ENCODE peak calls at places on chromosomes 4 and X, in five cellular contexts. O is HCT116, X is stomach, E is transverse colon, R is body of pancreas. W is an unnamed sample.

GRCh38 chr4:3250956-3251690 is 2.2 kb downstream of the MSANTD1 start:
- DNase-seq in O (no peak), X (no peak), E (no peak), R (peak), W (no peak)

GRCh38 chrX:107729558-107730297 is 45.9 kb downstream of the TSC22D3 start:
- DNase-seq in O (no peak), X (no peak), E (no peak), R (peak), W (no peak)

GRCh38 chr4:114034189-114034588 is 54.7 kb upstream of the ARSJ start:
- DNase-seq in O (no peak), X (no peak), E (no peak), R (no peak), W (no peak)

GRCh38 chrX:134460005-134460860 is at the start of gene HPRT1:
- DNase-seq in O (peak), X (peak), E (peak), R (peak), W (peak)

GRCh38 chrX:38249965-38250364 is 29.3 kb upstream of the SRPX start:
- DNase-seq in O (no peak), X (no peak), E (no peak), R (no peak), W (no peak)

GRCh38 chr4:40033603-40034002 is 23.0 kb upstream of the N4BP2 start:
- DNase-seq in O (no peak), X (no peak), E (no peak), R (no peak), W (no peak)

GRCh38 chr4:76905521-76905920 is 7.6 kb upstream of the SOWAHB start:
- DNase-seq in O (no peak), X (no peak), E (no peak), R (no peak), W (peak)

GRCh38 chrX:13048265-13048664 is 3.8 kb upstream of the FAM9C start:
- DNase-seq in O (no peak), X (no peak), E (no peak), R (no peak), W (no peak)

GRCh38 chrX:85859426-85859825 is 187.9 kb downstream of the CHM start:
- DNase-seq in O (no peak), X (no peak), E (no peak), R (no peak), W (no peak)

GRCh38 chr4:53804719-53805118 is 213.4 kb upstream of the LNX1 start:
- DNase-seq in O (peak), X (peak), E (peak), R (peak), W (no peak)

GRCh38 chr4:6777636-6778281 is 4.8 kb upstream of the KIAA0232 start:
- DNase-seq in O (no peak), X (no peak), E (peak), R (no peak), W (no peak)

GRCh38 chrX:123859828-123860505 is at the start of gene XIAP:
- DNase-seq in O (peak), X (peak), E (peak), R (peak), W (peak)

GRCh38 chr4:82457266-82457665 is 26.9 kb downstream of the ENOPH1 start:
- DNase-seq in O (no peak), X (no peak), E (no peak), R (no peak), W (no peak)

GRCh38 chrX:104488811-104489210 is 77.2 kb upstream of the IL1RAPL2 start:
- DNase-seq in O (no peak), X (no peak), E (no peak), R (no peak), W (no peak)

GRCh38 chr4:79050521-79050880 is 111.3 kb upstream of the PAQR3 start:
- DNase-seq in O (no peak), X (no peak), E (no peak), R (peak), W (no peak)

GRCh38 chr4:175536852-175537453 is 275.1 kb downstream of the GPM6A start:
- DNase-seq in O (peak), X (no peak), E (no peak), R (no peak), W (peak)

GRCh38 chrX:45592067-45592466 is 391.4 kb upstream of the DIPK2B start:
- DNase-seq in O (no peak), X (no peak), E (no peak), R (no peak), W (no peak)

GRCh38 chr4:144174401-144175067 is 34.0 kb upstream of the GYPA start:
- DNase-seq in O (peak), X (no peak), E (no peak), R (no peak), W (peak)

GRCh38 chr4:3489451-3489962 is 26.4 kb downstream of the DOK7 start:
- DNase-seq in O (no peak), X (no peak), E (no peak), R (no peak), W (no peak)

GRCh38 chr4:13248621-13249298 is 235.4 kb downstream of the RAB28 start:
- DNase-seq in O (peak), X (no peak), E (no peak), R (no peak), W (no peak)

GRCh38 chr4:2954358-2955185 is 8.6 kb downstream of the NOP14 start:
- DNase-seq in O (peak), X (no peak), E (no peak), R (no peak), W (no peak)

GRCh38 chr4:171785392-171785791 is 27.8 kb upstream of the GALNTL6 start:
- DNase-seq in O (no peak), X (no peak), E (no peak), R (no peak), W (no peak)

GRCh38 chr4:123505077-123505456 is 108.5 kb downstream of the SPRY1 start:
- DNase-seq in O (no peak), X (peak), E (no peak), R (peak), W (no peak)

GRCh38 chrX:12978205-12979010 is 3.5 kb downstream of the TMSB4X start:
- DNase-seq in O (no peak), X (peak), E (peak), R (peak), W (peak)

DNA sequence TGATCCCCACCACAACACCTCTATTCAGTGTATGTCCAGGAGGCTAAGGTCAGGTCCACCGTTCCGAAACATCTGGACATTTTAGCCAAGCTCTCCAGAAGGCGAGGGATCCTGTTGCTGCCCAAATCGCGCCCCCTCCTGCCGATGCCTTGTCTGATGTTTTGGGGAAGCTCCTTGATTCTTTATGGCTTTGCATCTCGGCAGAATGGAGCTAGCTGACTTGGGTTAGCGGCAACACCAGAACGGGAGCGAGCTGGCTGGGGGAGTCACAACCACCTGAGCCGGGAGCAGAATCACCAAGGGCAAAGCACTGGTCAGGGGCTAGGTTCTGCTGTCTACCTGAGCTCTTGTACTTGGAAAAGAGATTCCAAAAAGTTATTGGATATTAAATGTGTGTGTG is 6.5 kb upstream of the POU3F4 start:
- DNase-seq in O (no peak), X (no peak), E (no peak), R (no peak), W (no peak)
- H3K4me3 ChIP-seq in O (no peak), X (no peak), E (no peak), R (no peak), W (no peak)

GRCh38 chr4:156169011-156169410 is 215.3 kb upstream of the CTSO start:
- DNase-seq in O (peak), X (no peak), E (no peak), R (no peak), W (peak)

GRCh38 chr4:156173481-156173880 is 219.8 kb upstream of the CTSO start:
- DNase-seq in O (no peak), X (no peak), E (no peak), R (no peak), W (no peak)

GRCh38 chr4:156173937-156174336 is 220.3 kb upstream of the CTSO start:
- DNase-seq in O (no peak), X (no peak), E (no peak), R (no peak), W (no peak)

GRCh38 chr4:156169861-156170260 is 216.2 kb upstream of the CTSO start:
- DNase-seq in O (no peak), X (no peak), E (no peak), R (no peak), W (no peak)

DNA sequence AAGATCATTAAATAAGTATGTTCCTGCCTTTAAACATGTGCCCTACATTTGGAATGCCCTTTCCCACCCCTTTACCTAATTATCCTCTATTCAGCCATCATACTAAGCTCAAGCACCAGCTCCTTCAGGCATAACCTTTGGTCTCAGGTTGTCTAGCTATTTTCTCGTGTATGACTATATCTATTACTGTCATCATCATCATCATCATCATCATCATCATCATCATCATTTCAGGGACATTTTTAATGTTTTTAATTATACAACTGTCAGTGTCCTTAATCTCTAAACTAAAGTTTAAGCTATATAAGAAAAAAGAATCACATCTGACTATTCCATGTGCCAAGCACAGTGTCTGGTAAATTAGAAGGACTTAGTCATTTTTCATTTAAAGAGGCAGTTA is 214.6 kb upstream of the CTSO start:
- DNase-seq in O (no peak), X (no peak), E (no peak), R (no peak), W (no peak)
- H3K27ac ChIP-seq in O (no peak), X (no peak), E (no peak), R (no peak), W (no peak)

DNA sequence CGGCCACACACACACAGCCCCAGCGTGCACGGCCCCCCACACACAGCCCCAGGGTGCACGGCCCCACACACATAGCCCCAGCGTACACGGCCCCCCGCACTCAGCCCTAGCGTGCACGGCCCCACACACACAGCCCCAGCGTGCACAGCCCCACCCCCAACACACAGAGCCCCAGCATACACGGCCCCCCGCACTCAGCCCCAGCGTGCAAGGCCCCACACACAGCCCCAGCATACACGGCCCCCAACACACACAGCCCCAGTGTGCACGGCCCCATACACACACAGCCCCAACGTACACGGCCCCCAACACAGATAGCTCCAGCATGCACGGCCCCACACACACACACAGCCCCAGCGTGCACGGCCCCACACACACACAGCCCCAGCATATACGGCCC is 17.6 kb downstream of the GAK start:
- DNase-seq in O (no peak), X (no peak), E (no peak), R (peak), W (no peak)
- H3K4me3 ChIP-seq in O (no peak), X (no peak), E (no peak), R (no peak), W (no peak)

DNA sequence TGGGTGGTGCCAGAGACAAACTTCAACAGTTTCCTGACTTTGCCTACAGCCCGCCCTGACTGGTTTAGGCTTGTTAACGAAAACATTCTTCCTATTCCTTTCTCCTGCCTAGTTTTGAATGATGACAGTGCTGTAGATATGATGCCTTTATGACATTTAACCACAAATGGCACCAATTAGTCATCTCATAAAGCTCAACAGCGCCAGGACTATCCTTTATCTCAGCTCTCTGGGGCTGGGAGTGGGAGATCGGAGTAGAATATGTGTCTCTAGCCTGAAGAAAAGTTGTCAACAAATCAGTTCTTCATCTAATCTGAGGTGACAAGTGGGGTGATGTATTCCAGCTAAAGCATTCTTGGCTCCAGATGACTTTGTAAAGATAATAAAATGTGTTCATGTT is 64.6 kb upstream of the SH3RF1 start:
- DNase-seq in O (no peak), X (no peak), E (no peak), R (no peak), W (no peak)
- H3K27ac ChIP-seq in O (no peak), X (no peak), E (no peak), R (no peak), W (no peak)

GRCh38 chr4:22029803-22030202 is 81.2 kb upstream of the KCNIP4 start:
- DNase-seq in O (no peak), X (no peak), E (no peak), R (no peak), W (no peak)
- H3K4me3 ChIP-seq in O (no peak), X (no peak), E (no peak), R (no peak), W (no peak)

GRCh38 chr4:183399616-183400015 is 44.8 kb upstream of the CDKN2AIP start:
- DNase-seq in O (no peak), X (no peak), E (no peak), R (no peak), W (no peak)

GRCh38 chr4:183398298-183399129 is 45.9 kb upstream of the CDKN2AIP start:
- DNase-seq in O (no peak), X (peak), E (peak), R (peak), W (peak)

GRCh38 chr4:183399166-183399565 is 45.3 kb upstream of the CDKN2AIP start:
- DNase-seq in O (no peak), X (no peak), E (no peak), R (no peak), W (no peak)

GRCh38 chr4:183396187-183396738 is 48.2 kb upstream of the CDKN2AIP start:
- DNase-seq in O (no peak), X (no peak), E (no peak), R (no peak), W (no peak)

GRCh38 chr4:183397741-183398297 is 46.6 kb upstream of the CDKN2AIP start:
- DNase-seq in O (no peak), X (no peak), E (no peak), R (no peak), W (no peak)
- H3K27ac ChIP-seq in O (no peak), X (peak), E (peak), R (no peak), W (no peak)

GRCh38 chr4:112516401-112517066 is 554 bp upstream of the NEUROG2 start:
- DNase-seq in O (no peak), X (no peak), E (no peak), R (peak), W (no peak)
- H3K4me3 ChIP-seq in O (peak), X (peak), E (no peak), R (no peak), W (no peak)

DNA sequence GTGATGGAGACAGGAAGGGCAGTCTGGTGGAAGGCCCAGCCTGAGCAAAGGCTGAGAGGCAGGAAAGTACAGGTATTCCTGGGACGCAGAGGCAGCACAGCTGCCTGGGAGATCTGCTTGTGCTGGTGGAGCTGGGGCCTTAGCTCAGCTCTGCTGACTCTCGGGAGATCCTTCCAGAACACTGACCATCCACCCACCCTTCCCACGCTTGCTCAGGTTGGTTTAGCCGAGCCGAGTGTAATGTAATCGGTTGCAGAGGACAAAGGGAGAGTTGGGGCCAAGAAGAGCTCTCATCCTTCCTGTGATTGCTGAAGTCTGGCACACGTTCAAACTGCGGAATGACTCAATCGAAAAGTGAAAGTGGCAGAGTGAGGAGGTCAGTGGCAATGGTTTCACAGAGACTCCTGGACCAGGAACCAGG is 43.1 kb upstream of the GPR78 start:
- DNase-seq in O (peak), X (peak), E (peak), R (peak), W (peak)
- H3K27ac ChIP-seq in O (peak), X (peak), E (no peak), R (peak), W (peak)

DNA sequence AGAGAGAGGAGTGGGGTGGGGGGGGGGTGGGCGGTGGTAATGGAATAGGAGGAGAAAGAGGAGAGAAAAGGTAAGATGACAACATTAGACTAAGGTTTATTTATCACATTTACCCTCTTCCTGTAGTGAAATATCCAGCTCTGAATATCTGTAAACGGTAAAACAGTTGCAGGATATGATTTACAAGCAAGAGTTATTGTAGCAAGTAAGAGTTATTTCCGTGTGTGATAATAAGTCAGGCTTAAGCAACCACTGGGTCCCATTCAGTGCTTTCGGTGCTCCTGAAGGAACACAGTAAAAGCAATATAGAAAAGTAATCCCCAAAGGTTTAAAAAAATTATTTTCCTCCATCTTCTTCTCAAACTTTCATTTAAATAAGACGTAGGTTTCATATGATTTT is 103.6 kb downstream of the MANBA start:
- DNase-seq in O (no peak), X (no peak), E (no peak), R (no peak), W (no peak)
- H3K4me3 ChIP-seq in O (no peak), X (no peak), E (no peak), R (no peak), W (no peak)